ENCODE peak calls at places on chromosomes 11 and 22, in six cellular contexts. E is AG04450, C is H9, N is thoracic aorta, P is PC-3, O is upper lobe of right lung. J is an unnamed sample.
A peak's percentile ranks its signal among the peaks of the same experiment; 100 is the strongest.

GRCh38 chr11:28616160-28616559 is 508.0 kb downstream of the METTL15 start:
- DNase-seq in E (no peak), C (no peak), N (no peak), P (no peak), O (no peak), J (no peak)

GRCh38 chr11:33542921-33543320 is 157.7 kb downstream of the C11orf91 start:
- DNase-seq in E (no peak), C (peak; percentile 73), N (no peak), P (peak; percentile 72), O (peak; percentile 73), J (peak; percentile 70)

GRCh38 chr22:20002661-20003060 is 14.0 kb downstream of the ARVCF start:
- DNase-seq in E (no peak), C (no peak), N (no peak), P (no peak), O (no peak), J (no peak)

GRCh38 chr22:20616451-20617043 is 109.1 kb downstream of the MED15 start:
- DNase-seq in E (no peak), C (no peak), N (no peak), P (no peak), O (no peak), J (no peak)

GRCh38 chr11:127859941-127860354 is 727.4 kb downstream of the ETS1 start:
- DNase-seq in E (no peak), C (no peak), N (no peak), P (peak; percentile 49), O (no peak), J (no peak)

GRCh38 chr11:92886243-92886905 is 83.1 kb upstream of the MTNR1B start:
- DNase-seq in E (peak; percentile 11), C (no peak), N (no peak), P (peak; percentile 86), O (no peak), J (no peak)

GRCh38 chr11:46210133-46210636 is 67.3 kb upstream of the CREB3L1 start:
- DNase-seq in E (peak; percentile 20), C (no peak), N (no peak), P (peak; percentile 19), O (no peak), J (no peak)

GRCh38 chr11:19089421-19089820 is 27.5 kb upstream of the ZDHHC13 start:
- DNase-seq in E (no peak), C (no peak), N (no peak), P (peak; percentile 81), O (no peak), J (no peak)

GRCh38 chr11:9838961-9839360 is 175.1 kb downstream of the SWAP70 start:
- DNase-seq in E (no peak), C (no peak), N (no peak), P (peak; percentile 94), O (no peak), J (no peak)

GRCh38 chr22:24761888-24762675 is 12.4 kb downstream of the PIWIL3 start:
- DNase-seq in E (no peak), C (no peak), N (no peak), P (no peak), O (no peak), J (no peak)

GRCh38 chr11:78465169-78465942 is 47.7 kb upstream of the GAB2 start:
- DNase-seq in E (no peak), C (no peak), N (no peak), P (no peak), O (no peak), J (no peak)

GRCh38 chr11:15104166-15104565 is 10.6 kb upstream of the INSC start:
- DNase-seq in E (no peak), C (no peak), N (no peak), P (no peak), O (no peak), J (no peak)

GRCh38 chr11:96397863-96398262 is 8.1 kb downstream of the JRKL start:
- DNase-seq in E (no peak), C (no peak), N (no peak), P (no peak), O (no peak), J (no peak)

GRCh38 chr11:85934599-85935169 is 79.5 kb downstream of the CCDC83 start:
- DNase-seq in E (no peak), C (no peak), N (no peak), P (no peak), O (no peak), J (no peak)

GRCh38 chr22:48745842-48746788 is 1081.6 kb downstream of the BRD1 start:
- DNase-seq in E (no peak), C (peak; percentile 27), N (no peak), P (no peak), O (no peak), J (peak; percentile 80)

GRCh38 chr22:20937794-20938148 is 20.6 kb downstream of the CRKL start:
- DNase-seq in E (no peak), C (no peak), N (no peak), P (no peak), O (no peak), J (no peak)

GRCh38 chr11:117595440-117595839 is 201.6 kb downstream of the DSCAML1 start:
- DNase-seq in E (no peak), C (no peak), N (no peak), P (no peak), O (no peak), J (no peak)

GRCh38 chr22:24175160-24175808 is 6.0 kb upstream of the SUSD2 start:
- DNase-seq in E (peak; percentile 45), C (peak; percentile 88), N (peak; percentile 55), P (peak; percentile 67), O (peak; percentile 90), J (peak; percentile 94)

GRCh38 chr22:25961699-25962098 is 207.6 kb upstream of the SEZ6L start:
- DNase-seq in E (no peak), C (no peak), N (no peak), P (no peak), O (no peak), J (no peak)

GRCh38 chr22:11627436-11627797 is 3900.6 kb upstream of the OR11H1 start:
- DNase-seq in E (no peak), C (no peak), N (no peak), P (no peak), O (peak; percentile 64), J (no peak)

GRCh38 chr22:11628651-11629511 is 3899.1 kb upstream of the OR11H1 start:
- DNase-seq in E (no peak), C (no peak), N (no peak), P (no peak), O (peak; percentile 66), J (peak; percentile 78)

GRCh38 chr22:11626422-11626773 is 3901.6 kb upstream of the OR11H1 start:
- DNase-seq in E (no peak), C (no peak), N (no peak), P (no peak), O (peak; percentile 59), J (no peak)

GRCh38 chr22:11629661-11630385 is 3898.2 kb upstream of the OR11H1 start:
- DNase-seq in E (no peak), C (no peak), N (no peak), P (no peak), O (peak; percentile 66), J (peak; percentile 82)

GRCh38 chr22:11627798-11628650 is 3900.0 kb upstream of the OR11H1 start:
- DNase-seq in E (no peak), C (no peak), N (no peak), P (no peak), O (peak; percentile 69), J (peak; percentile 91)
- H3K9me3 ChIP-seq in E (peaks cover 57% of the 10 kb centered on the region), C (peaks cover 73% of the 10 kb centered on the region), N (peaks cover 25% of the 10 kb centered on the region), P (peaks cover 42% of the 10 kb centered on the region), O (peaks cover 20% of the 10 kb centered on the region), J (no peaks in the 10 kb centered on the region)

DNA sequence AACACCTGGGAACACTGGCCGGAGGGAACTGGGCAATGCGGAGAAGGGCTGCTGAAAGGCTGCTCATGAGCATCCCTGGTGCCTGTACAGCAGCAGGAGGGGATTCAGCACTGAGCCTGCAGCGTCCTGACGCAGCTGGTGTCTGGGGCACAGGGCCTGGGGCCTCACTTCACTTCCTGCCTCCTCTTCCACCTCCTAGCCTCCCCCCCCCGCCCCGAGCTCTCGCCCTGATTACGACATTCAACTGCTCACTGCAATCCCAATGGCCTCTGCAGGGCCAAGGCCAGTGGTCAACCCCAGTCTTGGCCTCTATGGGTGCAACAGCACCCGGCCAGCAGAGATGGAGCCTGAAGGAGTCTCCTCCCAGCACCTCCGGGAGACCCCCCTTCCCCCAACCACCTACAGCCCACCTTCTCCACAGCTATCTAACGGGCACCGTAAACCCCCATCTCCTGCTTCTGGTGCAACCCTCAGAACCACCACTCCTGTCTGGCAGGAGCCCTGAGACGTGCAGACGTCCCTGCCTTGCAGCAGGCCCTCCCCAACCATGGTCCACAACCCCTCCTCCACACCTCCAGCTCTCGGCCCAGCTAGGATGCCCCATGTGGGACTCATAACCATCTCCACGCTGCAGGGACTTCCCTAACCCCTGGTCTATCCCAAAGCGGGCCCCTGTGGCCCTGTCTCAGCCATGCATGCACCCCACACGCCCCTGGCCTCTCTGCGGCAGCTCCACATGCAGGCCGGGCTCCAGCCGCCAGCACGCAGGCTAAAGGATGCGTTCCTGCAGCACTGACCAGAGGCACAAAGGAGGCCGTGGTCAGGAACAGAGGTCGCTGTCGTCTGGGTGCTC is 38.2 kb downstream of the BRD1 start:
- DNase-seq in E (no peak), C (no peak), N (no peak), P (no peak), O (no peak), J (no peak)
- H3K27ac ChIP-seq in E (no peak overlapping the region), C (no peak overlapping the region), N (no peak overlapping the region), P (no peak overlapping the region), O (peak overlapping the region; percentile 52), J (peak overlapping the region; percentile 68)

GRCh38 chr11:20592741-20593140 is 6.7 kb upstream of the SLC6A5 start:
- DNase-seq in E (no peak), C (no peak), N (no peak), P (no peak), O (no peak), J (no peak)
- TF ChIP-seq CTCF in E (no peak), C (peak; percentile 35), N (no peak), P (no peak), O (no peak), J (no peak)

DNA sequence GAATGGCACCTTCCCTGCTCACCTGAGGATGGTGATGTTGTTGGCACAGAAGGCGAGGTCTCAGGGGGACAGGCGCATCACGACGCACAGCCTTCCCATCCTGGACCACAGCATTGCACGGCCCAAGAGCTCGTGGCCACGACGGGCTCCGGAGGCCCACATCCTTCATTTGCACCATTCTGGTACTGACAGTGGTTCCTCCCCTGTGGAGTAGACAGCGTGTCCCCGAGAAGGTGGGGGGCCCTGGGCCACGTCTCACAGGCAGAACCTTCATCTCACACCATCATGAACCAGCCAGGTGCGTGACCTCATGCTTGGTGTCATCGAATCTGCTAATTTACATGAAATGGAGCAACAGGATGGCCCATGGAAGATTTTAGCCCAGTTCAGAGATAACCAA is 180.0 kb downstream of the CTTN start:
- DNase-seq in E (no peak), C (no peak), N (no peak), P (no peak), O (peak; percentile 32), J (no peak)
- H3K9me3 ChIP-seq in E (peaks cover 86% of the 10 kb centered on the region), C (no peaks in the 10 kb centered on the region), N (no peaks in the 10 kb centered on the region), P (no peaks in the 10 kb centered on the region), O (no peaks in the 10 kb centered on the region), J (no peaks in the 10 kb centered on the region)

GRCh38 chr11:67996051-67996450 is 7.8 kb downstream of the UNC93B1 start:
- DNase-seq in E (no peak), C (no peak), N (no peak), P (no peak), O (peak; percentile 42), J (no peak)
- H3K27ac ChIP-seq in E (no peak overlapping the region), C (no peak overlapping the region), N (no peak overlapping the region), P (no peak overlapping the region), O (no peak overlapping the region), J (no peak overlapping the region)